ENCODE peak calls at places on chromosomes 11 and 22, in eight cellular contexts. One of them, this sample, is unnamed.

GRCh38 chr11:114080769-114081168 is 21.3 kb downstream of the ZBTB16 start:
- DNase-seq in GM12878: no peak
- DNase-seq in RWPE1: no peak
- DNase-seq in mammary epithelial cell: no peak
- DNase-seq in foreskin keratinocyte: no peak
- DNase-seq in HepG2: no peak
- DNase-seq in ovary: no peak
- DNase-seq in psoas muscle: no peak
- DNase-seq in this sample: no peak

GRCh38 chr22:19178659-19179471 is at the start of gene SLC25A1:
- DNase-seq in foreskin keratinocyte: peak
- DNase-seq in HepG2: peak
- DNase-seq in ovary: peak
- DNase-seq in RWPE1: peak
- DNase-seq in GM12878: peak
- DNase-seq in mammary epithelial cell: peak
- DNase-seq in psoas muscle: peak
- DNase-seq in this sample: peak

GRCh38 chr22:28063656-28064055 is 144.6 kb upstream of the PITPNB start:
- DNase-seq in psoas muscle: no peak
- DNase-seq in foreskin keratinocyte: no peak
- DNase-seq in RWPE1: no peak
- DNase-seq in GM12878: no peak
- DNase-seq in mammary epithelial cell: no peak
- DNase-seq in HepG2: no peak
- DNase-seq in ovary: no peak
- DNase-seq in this sample: no peak

GRCh38 chr11:113138731-113139130 is 175.7 kb upstream of the TTC12 start:
- DNase-seq in psoas muscle: no peak
- DNase-seq in ovary: no peak
- DNase-seq in HepG2: no peak
- DNase-seq in RWPE1: no peak
- DNase-seq in GM12878: no peak
- DNase-seq in foreskin keratinocyte: no peak
- DNase-seq in mammary epithelial cell: no peak
- DNase-seq in this sample: no peak

GRCh38 chr11:23013509-23013908 is 153.2 kb upstream of the CCDC179 start:
- DNase-seq in foreskin keratinocyte: no peak
- DNase-seq in ovary: no peak
- DNase-seq in GM12878: no peak
- DNase-seq in mammary epithelial cell: no peak
- DNase-seq in psoas muscle: no peak
- DNase-seq in HepG2: no peak
- DNase-seq in RWPE1: no peak
- DNase-seq in this sample: no peak

GRCh38 chr22:50008151-50009040 is 4.2 kb downstream of the IL17REL start:
- DNase-seq in mammary epithelial cell: no peak
- DNase-seq in foreskin keratinocyte: no peak
- DNase-seq in RWPE1: no peak
- DNase-seq in psoas muscle: no peak
- DNase-seq in GM12878: no peak
- DNase-seq in HepG2: no peak
- DNase-seq in ovary: no peak
- DNase-seq in this sample: no peak

GRCh38 chr22:30226192-30226832 is 20.2 kb downstream of the LIF start:
- DNase-seq in RWPE1: peak
- DNase-seq in mammary epithelial cell: peak
- DNase-seq in psoas muscle: no peak
- DNase-seq in HepG2: peak
- DNase-seq in ovary: no peak
- DNase-seq in GM12878: no peak
- DNase-seq in foreskin keratinocyte: no peak
- DNase-seq in this sample: no peak

GRCh38 chr22:38850399-38850798 is 6.6 kb upstream of the NPTXR start:
- DNase-seq in RWPE1: no peak
- DNase-seq in mammary epithelial cell: no peak
- DNase-seq in HepG2: no peak
- DNase-seq in ovary: no peak
- DNase-seq in GM12878: no peak
- DNase-seq in foreskin keratinocyte: no peak
- DNase-seq in psoas muscle: no peak
- DNase-seq in this sample: no peak

GRCh38 chr22:46971141-46971775 is 208.8 kb downstream of the TBC1D22A start:
- DNase-seq in ovary: no peak
- DNase-seq in mammary epithelial cell: no peak
- DNase-seq in psoas muscle: peak
- DNase-seq in RWPE1: no peak
- DNase-seq in HepG2: no peak
- DNase-seq in GM12878: no peak
- DNase-seq in foreskin keratinocyte: no peak
- DNase-seq in this sample: peak

GRCh38 chr11:18046116-18046777 is at the start of gene TPH1:
- DNase-seq in mammary epithelial cell: peak
- DNase-seq in RWPE1: peak
- DNase-seq in ovary: peak
- DNase-seq in foreskin keratinocyte: peak
- DNase-seq in GM12878: no peak
- DNase-seq in HepG2: no peak
- DNase-seq in psoas muscle: peak
- DNase-seq in this sample: no peak

GRCh38 chr11:119756169-119756568 is 27.2 kb upstream of the NECTIN1 start:
- DNase-seq in psoas muscle: no peak
- DNase-seq in mammary epithelial cell: no peak
- DNase-seq in HepG2: no peak
- DNase-seq in ovary: no peak
- DNase-seq in RWPE1: no peak
- DNase-seq in GM12878: no peak
- DNase-seq in foreskin keratinocyte: no peak
- DNase-seq in this sample: no peak

GRCh38 chr11:84899740-84900139 is 727.4 kb downstream of the DLG2 start:
- DNase-seq in foreskin keratinocyte: no peak
- DNase-seq in mammary epithelial cell: no peak
- DNase-seq in ovary: no peak
- DNase-seq in psoas muscle: no peak
- DNase-seq in RWPE1: no peak
- DNase-seq in GM12878: no peak
- DNase-seq in HepG2: peak
- DNase-seq in this sample: no peak

GRCh38 chr11:1928891-1929541 is 9.5 kb downstream of the TNNT3 start:
- DNase-seq in GM12878: no peak
- DNase-seq in foreskin keratinocyte: no peak
- DNase-seq in psoas muscle: peak
- DNase-seq in HepG2: no peak
- DNase-seq in RWPE1: no peak
- DNase-seq in ovary: no peak
- DNase-seq in mammary epithelial cell: no peak
- DNase-seq in this sample: no peak

GRCh38 chr11:93020248-93021088 is 51.0 kb downstream of the MTNR1B start:
- DNase-seq in ovary: no peak
- DNase-seq in psoas muscle: no peak
- DNase-seq in HepG2: no peak
- DNase-seq in GM12878: no peak
- DNase-seq in mammary epithelial cell: peak
- DNase-seq in foreskin keratinocyte: peak
- DNase-seq in RWPE1: peak
- DNase-seq in this sample: no peak

GRCh38 chr11:111793863-111794262 is 27.7 kb upstream of the PPP2R1B start:
- DNase-seq in HepG2: no peak
- DNase-seq in ovary: no peak
- DNase-seq in RWPE1: peak
- DNase-seq in foreskin keratinocyte: peak
- DNase-seq in mammary epithelial cell: peak
- DNase-seq in GM12878: no peak
- DNase-seq in psoas muscle: no peak
- DNase-seq in this sample: no peak

GRCh38 chr11:120259241-120259640 is 19.3 kb downstream of the POU2F3 start:
- DNase-seq in foreskin keratinocyte: no peak
- DNase-seq in HepG2: no peak
- DNase-seq in ovary: no peak
- DNase-seq in mammary epithelial cell: no peak
- DNase-seq in GM12878: no peak
- DNase-seq in psoas muscle: no peak
- DNase-seq in RWPE1: no peak
- DNase-seq in this sample: no peak

GRCh38 chr22:46586531-46587011 is 33.6 kb upstream of the GRAMD4 start:
- DNase-seq in mammary epithelial cell: no peak
- DNase-seq in HepG2: no peak
- DNase-seq in ovary: no peak
- DNase-seq in foreskin keratinocyte: no peak
- DNase-seq in GM12878: no peak
- DNase-seq in psoas muscle: peak
- DNase-seq in RWPE1: no peak
- DNase-seq in this sample: no peak

GRCh38 chr11:94153320-94153719 is 24.7 kb downstream of the PANX1 start:
- DNase-seq in ovary: no peak
- DNase-seq in foreskin keratinocyte: no peak
- DNase-seq in HepG2: peak
- DNase-seq in GM12878: no peak
- DNase-seq in psoas muscle: no peak
- DNase-seq in RWPE1: no peak
- DNase-seq in mammary epithelial cell: no peak
- DNase-seq in this sample: no peak
- H3K27ac ChIP-seq in ovary: no peak
- H3K27ac ChIP-seq in foreskin keratinocyte: no peak
- H3K27ac ChIP-seq in HepG2: peak
- H3K27ac ChIP-seq in GM12878: no peak
- H3K27ac ChIP-seq in psoas muscle: no peak
- H3K27ac ChIP-seq in RWPE1: no peak
- H3K27ac ChIP-seq in mammary epithelial cell: no peak
- H3K27ac ChIP-seq in this sample: peak

GRCh38 chr11:12050911-12051667 is 42.7 kb upstream of the DKK3 start:
- DNase-seq in RWPE1: no peak
- DNase-seq in foreskin keratinocyte: no peak
- DNase-seq in HepG2: no peak
- DNase-seq in ovary: no peak
- DNase-seq in psoas muscle: no peak
- DNase-seq in GM12878: no peak
- DNase-seq in mammary epithelial cell: no peak
- DNase-seq in this sample: no peak

GRCh38 chr11:12045914-12046635 is 37.6 kb upstream of the DKK3 start:
- DNase-seq in psoas muscle: no peak
- DNase-seq in mammary epithelial cell: no peak
- DNase-seq in GM12878: no peak
- DNase-seq in ovary: no peak
- DNase-seq in RWPE1: no peak
- DNase-seq in HepG2: no peak
- DNase-seq in foreskin keratinocyte: no peak
- DNase-seq in this sample: no peak

GRCh38 chr11:12050470-12050891 is 42.1 kb upstream of the DKK3 start:
- DNase-seq in GM12878: no peak
- DNase-seq in mammary epithelial cell: no peak
- DNase-seq in HepG2: no peak
- DNase-seq in ovary: no peak
- DNase-seq in RWPE1: no peak
- DNase-seq in foreskin keratinocyte: no peak
- DNase-seq in psoas muscle: no peak
- DNase-seq in this sample: no peak

GRCh38 chr11:12046636-12047236 is 38.3 kb upstream of the DKK3 start:
- DNase-seq in foreskin keratinocyte: no peak
- DNase-seq in ovary: no peak
- DNase-seq in RWPE1: no peak
- DNase-seq in GM12878: no peak
- DNase-seq in psoas muscle: no peak
- DNase-seq in HepG2: no peak
- DNase-seq in mammary epithelial cell: no peak
- DNase-seq in this sample: no peak

GRCh38 chr11:12048936-12049790 is 40.7 kb upstream of the DKK3 start:
- DNase-seq in GM12878: no peak
- DNase-seq in mammary epithelial cell: no peak
- DNase-seq in psoas muscle: no peak
- DNase-seq in HepG2: no peak
- DNase-seq in foreskin keratinocyte: no peak
- DNase-seq in ovary: no peak
- DNase-seq in RWPE1: no peak
- DNase-seq in this sample: no peak
- TF ChIP-seq CTCF in GM12878: no peak
- TF ChIP-seq CTCF in mammary epithelial cell: no peak
- TF ChIP-seq CTCF in psoas muscle: no peak
- TF ChIP-seq CTCF in HepG2: no peak
- TF ChIP-seq CTCF in foreskin keratinocyte: no peak
- TF ChIP-seq CTCF in ovary: no peak
- TF ChIP-seq CTCF in RWPE1: no peak
- TF ChIP-seq CTCF in this sample: no peak

GRCh38 chr11:64563966-64564365 is 27.1 kb upstream of the SLC22A12 start:
- DNase-seq in foreskin keratinocyte: no peak
- DNase-seq in ovary: no peak
- DNase-seq in HepG2: no peak
- DNase-seq in psoas muscle: no peak
- DNase-seq in RWPE1: no peak
- DNase-seq in mammary epithelial cell: no peak
- DNase-seq in GM12878: no peak
- DNase-seq in this sample: no peak
- H3K27ac ChIP-seq in foreskin keratinocyte: no peak
- H3K27ac ChIP-seq in ovary: no peak
- H3K27ac ChIP-seq in HepG2: no peak
- H3K27ac ChIP-seq in psoas muscle: no peak
- H3K27ac ChIP-seq in RWPE1: no peak
- H3K27ac ChIP-seq in mammary epithelial cell: no peak
- H3K27ac ChIP-seq in GM12878: no peak
- H3K27ac ChIP-seq in this sample: no peak

GRCh38 chr11:128522943-128523518 is 64.3 kb downstream of the ETS1 start:
- DNase-seq in HepG2: no peak
- DNase-seq in foreskin keratinocyte: no peak
- DNase-seq in RWPE1: no peak
- DNase-seq in mammary epithelial cell: no peak
- DNase-seq in psoas muscle: no peak
- DNase-seq in ovary: no peak
- DNase-seq in GM12878: no peak
- DNase-seq in this sample: no peak

GRCh38 chr11:128523616-128524015 is 63.7 kb downstream of the ETS1 start:
- DNase-seq in mammary epithelial cell: peak
- DNase-seq in RWPE1: no peak
- DNase-seq in psoas muscle: no peak
- DNase-seq in foreskin keratinocyte: peak
- DNase-seq in HepG2: no peak
- DNase-seq in ovary: no peak
- DNase-seq in GM12878: no peak
- DNase-seq in this sample: no peak

GRCh38 chr11:128525411-128526243 is 61.7 kb downstream of the ETS1 start:
- DNase-seq in ovary: no peak
- DNase-seq in mammary epithelial cell: peak
- DNase-seq in foreskin keratinocyte: peak
- DNase-seq in GM12878: no peak
- DNase-seq in RWPE1: no peak
- DNase-seq in psoas muscle: no peak
- DNase-seq in HepG2: no peak
- DNase-seq in this sample: no peak

GRCh38 chr11:128522063-128522942 is 65.1 kb downstream of the ETS1 start:
- DNase-seq in RWPE1: peak
- DNase-seq in mammary epithelial cell: peak
- DNase-seq in foreskin keratinocyte: peak
- DNase-seq in HepG2: peak
- DNase-seq in ovary: peak
- DNase-seq in GM12878: peak
- DNase-seq in psoas muscle: peak
- DNase-seq in this sample: peak

DNA sequence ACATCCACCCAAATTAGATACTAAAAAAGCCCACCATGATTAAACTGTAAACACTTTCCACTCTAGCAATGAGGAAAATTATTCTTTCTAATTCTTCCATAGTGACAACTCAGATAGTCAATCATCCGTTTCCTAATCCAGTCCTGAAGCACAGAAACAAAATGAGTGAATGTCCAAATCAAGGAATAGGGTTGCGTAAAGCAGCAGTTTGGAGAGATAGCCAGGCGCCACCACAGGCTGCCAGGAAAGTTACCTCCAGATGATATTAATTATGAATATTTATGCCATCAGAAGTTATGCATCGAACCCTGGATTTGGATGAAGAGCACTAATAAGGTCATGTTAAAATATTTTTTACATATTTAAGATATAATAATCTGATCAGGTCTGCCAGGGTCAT is 63.2 kb downstream of the ETS1 start:
- DNase-seq in HepG2: no peak
- DNase-seq in ovary: no peak
- DNase-seq in psoas muscle: no peak
- DNase-seq in foreskin keratinocyte: no peak
- DNase-seq in mammary epithelial cell: no peak
- DNase-seq in GM12878: no peak
- DNase-seq in RWPE1: no peak
- DNase-seq in this sample: no peak
- TF ChIP-seq CTCF in HepG2: no peak
- TF ChIP-seq CTCF in ovary: no peak
- TF ChIP-seq CTCF in psoas muscle: no peak
- TF ChIP-seq CTCF in foreskin keratinocyte: no peak
- TF ChIP-seq CTCF in mammary epithelial cell: no peak
- TF ChIP-seq CTCF in GM12878: no peak
- TF ChIP-seq CTCF in RWPE1: no peak
- TF ChIP-seq CTCF in this sample: no peak

This sample was measured in coronary artery.